ENCODE peak calls at places on chromosomes 2 and 18, in four cellular contexts. One of them, this sample, is unnamed.

GRCh38 chr2:7436096-7436906 is 519.1 kb downstream of the RNF144A start:
- DNase-seq in GM12878: no peak
- DNase-seq in foreskin fibroblast: no peak
- DNase-seq in amniotic stem cell: no peak
- DNase-seq in this sample: no peak

GRCh38 chr2:232568161-232568560 is 17.7 kb downstream of the EIF4E2 start:
- DNase-seq in GM12878: no peak
- DNase-seq in amniotic stem cell: peak
- DNase-seq in foreskin fibroblast: peak
- DNase-seq in this sample: peak

GRCh38 chr2:72254831-72255447 is 107.3 kb upstream of the CYP26B1 start:
- DNase-seq in foreskin fibroblast: no peak
- DNase-seq in GM12878: no peak
- DNase-seq in amniotic stem cell: no peak
- DNase-seq in this sample: no peak

GRCh38 chr2:240069846-240070245 is 16.5 kb upstream of the OR6B3 start:
- DNase-seq in foreskin fibroblast: peak
- DNase-seq in GM12878: no peak
- DNase-seq in amniotic stem cell: no peak
- DNase-seq in this sample: no peak

GRCh38 chr2:128156812-128157211 is 65.8 kb downstream of the UGGT1 start:
- DNase-seq in foreskin fibroblast: no peak
- DNase-seq in GM12878: no peak
- DNase-seq in amniotic stem cell: no peak
- DNase-seq in this sample: no peak

GRCh38 chr2:144921131-144921530 is 401.2 kb upstream of the ZEB2 start:
- DNase-seq in GM12878: no peak
- DNase-seq in amniotic stem cell: no peak
- DNase-seq in foreskin fibroblast: no peak
- DNase-seq in this sample: no peak

GRCh38 chr2:239216614-239217273 is 184.1 kb downstream of the HDAC4 start:
- DNase-seq in foreskin fibroblast: no peak
- DNase-seq in GM12878: no peak
- DNase-seq in amniotic stem cell: no peak
- DNase-seq in this sample: no peak

GRCh38 chr2:218806346-218806978 is 24.5 kb downstream of the CYP27A1 start:
- DNase-seq in GM12878: peak
- DNase-seq in amniotic stem cell: peak
- DNase-seq in foreskin fibroblast: peak
- DNase-seq in this sample: peak

GRCh38 chr2:144509001-144509545 is 10.8 kb downstream of the ZEB2 start:
- DNase-seq in amniotic stem cell: no peak
- DNase-seq in foreskin fibroblast: peak
- DNase-seq in GM12878: no peak
- DNase-seq in this sample: no peak

GRCh38 chr2:179818546-179818945 is 42.9 kb downstream of the ZNF385B start:
- DNase-seq in amniotic stem cell: no peak
- DNase-seq in foreskin fibroblast: no peak
- DNase-seq in GM12878: no peak
- DNase-seq in this sample: peak

GRCh38 chr2:102005989-102006885 is 14.5 kb downstream of the IL1R2 start:
- DNase-seq in foreskin fibroblast: peak
- DNase-seq in GM12878: no peak
- DNase-seq in amniotic stem cell: no peak
- DNase-seq in this sample: peak

GRCh38 chr18:29383311-29384273 is 1206.7 kb upstream of the CDH2 start:
- DNase-seq in foreskin fibroblast: no peak
- DNase-seq in GM12878: peak
- DNase-seq in amniotic stem cell: no peak
- DNase-seq in this sample: peak

GRCh38 chr18:48833701-48834394 is 116.9 kb downstream of the SMAD7 start:
- DNase-seq in foreskin fibroblast: no peak
- DNase-seq in GM12878: no peak
- DNase-seq in amniotic stem cell: no peak
- DNase-seq in this sample: no peak

GRCh38 chr2:186551323-186552050 is 38.4 kb upstream of the ITGAV start:
- DNase-seq in GM12878: no peak
- DNase-seq in foreskin fibroblast: no peak
- DNase-seq in amniotic stem cell: no peak
- DNase-seq in this sample: no peak

GRCh38 chr2:173327421-173327820 is 27.3 kb upstream of the CDCA7 start:
- DNase-seq in amniotic stem cell: no peak
- DNase-seq in foreskin fibroblast: no peak
- DNase-seq in GM12878: no peak
- DNase-seq in this sample: no peak

GRCh38 chr2:198387677-198388076 is 583.3 kb downstream of the PLCL1 start:
- DNase-seq in amniotic stem cell: no peak
- DNase-seq in GM12878: no peak
- DNase-seq in foreskin fibroblast: no peak
- DNase-seq in this sample: no peak

GRCh38 chr2:48249631-48250473 is 280.1 kb upstream of the STON1 start:
- DNase-seq in foreskin fibroblast: peak
- DNase-seq in GM12878: no peak
- DNase-seq in amniotic stem cell: no peak
- DNase-seq in this sample: peak

GRCh38 chr2:120678926-120679325 is 56.7 kb upstream of the GLI2 start:
- DNase-seq in GM12878: no peak
- DNase-seq in foreskin fibroblast: no peak
- DNase-seq in amniotic stem cell: no peak
- DNase-seq in this sample: no peak

GRCh38 chr2:53058526-53058925 is 709.1 kb upstream of the CHAC2 start:
- DNase-seq in foreskin fibroblast: peak
- DNase-seq in amniotic stem cell: no peak
- DNase-seq in GM12878: no peak
- DNase-seq in this sample: no peak

GRCh38 chr2:73283545-73284295 is 558 bp downstream of the FBXO41 start:
- DNase-seq in amniotic stem cell: no peak
- DNase-seq in GM12878: no peak
- DNase-seq in foreskin fibroblast: no peak
- DNase-seq in this sample: no peak

GRCh38 chr2:20609349-20609994 is 41.4 kb downstream of the HS1BP3 start:
- DNase-seq in amniotic stem cell: no peak
- DNase-seq in foreskin fibroblast: peak
- DNase-seq in GM12878: no peak
- DNase-seq in this sample: peak

GRCh38 chr2:115573756-115574155 is 1131.3 kb downstream of the DPP10 start:
- DNase-seq in foreskin fibroblast: no peak
- DNase-seq in GM12878: no peak
- DNase-seq in amniotic stem cell: no peak
- DNase-seq in this sample: no peak

GRCh38 chr2:227201806-227202205 is 37.4 kb downstream of the COL4A3 start:
- DNase-seq in amniotic stem cell: no peak
- DNase-seq in foreskin fibroblast: no peak
- DNase-seq in GM12878: no peak
- DNase-seq in this sample: no peak

GRCh38 chr2:228180126-228181097 is 1.1 kb downstream of the SPHKAP start:
- DNase-seq in amniotic stem cell: no peak
- DNase-seq in GM12878: no peak
- DNase-seq in foreskin fibroblast: peak
- DNase-seq in this sample: no peak

GRCh38 chr2:231056453-231057416 is at the start of gene PSMD1:
- DNase-seq in amniotic stem cell: peak
- DNase-seq in foreskin fibroblast: peak
- DNase-seq in GM12878: peak
- DNase-seq in this sample: peak

GRCh38 chr18:36758001-36758400 is 70.8 kb downstream of the TPGS2 start:
- DNase-seq in foreskin fibroblast: peak
- DNase-seq in GM12878: no peak
- DNase-seq in amniotic stem cell: no peak
- DNase-seq in this sample: no peak

GRCh38 chr2:134140251-134140661 is 113.6 kb upstream of the MGAT5 start:
- DNase-seq in GM12878: no peak
- DNase-seq in amniotic stem cell: no peak
- DNase-seq in foreskin fibroblast: peak
- DNase-seq in this sample: no peak

GRCh38 chr2:196821195-196821594 is 12.0 kb upstream of the C2orf66 start:
- DNase-seq in foreskin fibroblast: peak
- DNase-seq in amniotic stem cell: no peak
- DNase-seq in GM12878: no peak
- DNase-seq in this sample: peak

GRCh38 chr2:236985940-236986339 is 99.7 kb upstream of the COPS8 start:
- DNase-seq in GM12878: no peak
- DNase-seq in amniotic stem cell: no peak
- DNase-seq in foreskin fibroblast: no peak
- DNase-seq in this sample: no peak

GRCh38 chr2:45117383-45117782 is 108.1 kb upstream of the SIX2 start:
- DNase-seq in GM12878: no peak
- DNase-seq in foreskin fibroblast: no peak
- DNase-seq in amniotic stem cell: no peak
- DNase-seq in this sample: no peak

GRCh38 chr2:227536445-227536844 is 62.2 kb upstream of the SCYGR2 start:
- DNase-seq in foreskin fibroblast: peak
- DNase-seq in GM12878: no peak
- DNase-seq in amniotic stem cell: no peak
- DNase-seq in this sample: no peak

GRCh38 chr18:70243131-70243530 is 37.6 kb upstream of the RTTN start:
- DNase-seq in foreskin fibroblast: no peak
- DNase-seq in amniotic stem cell: no peak
- DNase-seq in GM12878: no peak
- DNase-seq in this sample: no peak

GRCh38 chr2:30680121-30680520 is 127.1 kb downstream of the CAPN13 start:
- DNase-seq in amniotic stem cell: no peak
- DNase-seq in GM12878: no peak
- DNase-seq in foreskin fibroblast: no peak
- DNase-seq in this sample: no peak

GRCh38 chr2:181190711-181191110 is 210.3 kb downstream of the UBE2E3 start:
- DNase-seq in foreskin fibroblast: peak
- DNase-seq in GM12878: no peak
- DNase-seq in amniotic stem cell: no peak
- DNase-seq in this sample: no peak

GRCh38 chr18:5772271-5772670 is 123.1 kb downstream of the TMEM200C start:
- DNase-seq in foreskin fibroblast: no peak
- DNase-seq in GM12878: no peak
- DNase-seq in amniotic stem cell: no peak
- DNase-seq in this sample: no peak

GRCh38 chr2:219409619-219410018 is 8.6 kb upstream of the DES start:
- DNase-seq in foreskin fibroblast: no peak
- DNase-seq in amniotic stem cell: no peak
- DNase-seq in GM12878: no peak
- DNase-seq in this sample: no peak

GRCh38 chr18:57797209-57797651 is 5.9 kb downstream of the ATP8B1 start:
- DNase-seq in foreskin fibroblast: no peak
- DNase-seq in amniotic stem cell: no peak
- DNase-seq in GM12878: no peak
- DNase-seq in this sample: no peak

This sample was measured in HCEC 1CT.